ENCODE peak calls at places on chromosomes 5 and 9, in four cellular contexts. B, X, F and V are unnamed samples.

GRCh38 chr9:112404367-112404979 is 24.6 kb downstream of the HSDL2 start:
- DNase-seq in F (no peak), B (no peak), X (no peak), V (no peak)

GRCh38 chr9:127154390-127155191 is 32.2 kb upstream of the ANGPTL2 start:
- DNase-seq in X (no peak), B (no peak), F (no peak), V (no peak)

GRCh38 chr5:132319975-132320374 is 25.8 kb downstream of the SLC22A4 start:
- DNase-seq in X (no peak), B (no peak), F (no peak), V (no peak)

GRCh38 chr9:14180077-14180941 is 133.6 kb downstream of the NFIB start:
- DNase-seq in X (peak; percentile 46), F (no peak), B (no peak), V (peak; percentile 87)

GRCh38 chr9:107333363-107333762 is 50.3 kb downstream of the RAD23B start:
- DNase-seq in X (no peak), B (no peak), F (no peak), V (no peak)

GRCh38 chr5:129459485-129460120 is 495 bp upstream of the ADAMTS19 start:
- DNase-seq in B (no peak), F (no peak), X (no peak), V (no peak)

GRCh38 chr9:15253197-15253596 is 53.8 kb downstream of the TTC39B start:
- DNase-seq in F (peak; percentile 23), X (no peak), B (no peak), V (no peak)

GRCh38 chr9:26261503-26262330 is 583.5 kb upstream of the TUSC1 start:
- DNase-seq in X (no peak), F (peak; percentile 88), B (no peak), V (no peak)

GRCh38 chr9:115172105-115172504 is 54.1 kb upstream of the TNC start:
- DNase-seq in B (no peak), X (no peak), F (no peak), V (no peak)

GRCh38 chr5:135147294-135148090 is 113.5 kb upstream of the PITX1 start:
- DNase-seq in X (no peak), B (no peak), F (no peak), V (no peak)

GRCh38 chr5:168313596-168314204 is 22.3 kb downstream of the WWC1 start:
- DNase-seq in F (no peak), X (no peak), B (no peak), V (no peak)

GRCh38 chr5:132228241-132229035 is 785 bp upstream of the P4HA2 start:
- DNase-seq in B (no peak), X (no peak), F (no peak), V (no peak)

GRCh38 chr5:157718529-157718928 is 12.7 kb upstream of the THG1L start:
- DNase-seq in B (no peak), X (no peak), F (peak; percentile 73), V (peak; percentile 5)

GRCh38 chr5:134581241-134581981 is 51.2 kb downstream of the SAR1B start:
- DNase-seq in B (no peak), F (peak; percentile 17), X (no peak), V (no peak)

GRCh38 chr9:35659340-35659739 is 1.2 kb downstream of the CCDC107 start:
- DNase-seq in X (no peak), B (no peak), F (peak; percentile 91), V (no peak)

GRCh38 chr9:133415107-133415506 is 2.7 kb downstream of the REXO4 start:
- DNase-seq in B (no peak), F (no peak), X (no peak), V (no peak)

GRCh38 chr9:2255128-2255527 is 240.0 kb downstream of the SMARCA2 start:
- DNase-seq in X (no peak), B (no peak), F (no peak), V (no peak)

GRCh38 chr5:78295035-78295961 is 800 bp upstream of the AP3B1 start:
- DNase-seq in B (no peak), F (peak; percentile 11), X (peak; percentile 30), V (no peak)

GRCh38 chr9:69307446-69308216 is 17.4 kb upstream of the ENTREP1 start:
- DNase-seq in B (no peak), X (no peak), F (no peak), V (no peak)

GRCh38 chr5:159095218-159095617 is 4.5 kb downstream of the EBF1 start:
- DNase-seq in X (no peak), B (no peak), F (no peak), V (no peak)

GRCh38 chr9:113963017-113963620 is 87.0 kb downstream of the ZNF618 start:
- DNase-seq in B (no peak), X (no peak), F (peak; percentile 62), V (no peak)

GRCh38 chr9:129962889-129963703 is 79.9 kb downstream of the FNBP1 start:
- DNase-seq in F (peak; percentile 71), X (no peak), B (no peak), V (no peak)

GRCh38 chr9:112093147-112093874 is 81.8 kb downstream of the SUSD1 start:
- DNase-seq in B (no peak), F (no peak), X (no peak), V (no peak)

GRCh38 chr9:124300312-124300711 is 42.6 kb downstream of the NEK6 start:
- DNase-seq in B (no peak), X (no peak), F (no peak), V (no peak)

GRCh38 chr9:136531904-136532798 is 13.7 kb downstream of the NOTCH1 start:
- DNase-seq in X (no peak), F (no peak), B (no peak), V (no peak)

GRCh38 chr9:135342206-135343130 is 137.1 kb upstream of the PPP1R26 start:
- DNase-seq in X (no peak), F (no peak), B (no peak), V (no peak)

GRCh38 chr5:9782806-9783560 is 152.8 kb upstream of the TAS2R1 start:
- DNase-seq in B (no peak), X (no peak), F (no peak), V (no peak)

GRCh38 chr5:68343421-68343826 is 127.9 kb downstream of the PIK3R1 start:
- DNase-seq in F (peak; percentile 88), B (peak; percentile 75), X (no peak), V (no peak)

GRCh38 chr5:43044181-43044914 is 4.2 kb upstream of the ANXA2R start:
- DNase-seq in X (no peak), B (no peak), F (no peak), V (no peak)